ENCODE peak calls at places on chromosomes 5 and 9, in five cellular contexts. C, I, R, V and L are unnamed samples.

GRCh38 chr9:33254211-33254610 is 10.3 kb downstream of the BAG1 start:
- DNase-seq in I (no peak), R (no peak), C (no peak), V (no peak), L (no peak)

GRCh38 chr9:7782390-7783120 is 17.0 kb downstream of the DMAC1 start:
- DNase-seq in R (no peak), I (no peak), V (no peak), C (no peak), L (no peak)

GRCh38 chr5:95832664-95833063 is 10.1 kb upstream of the GLRX start:
- DNase-seq in R (no peak), I (no peak), C (no peak), V (no peak), L (no peak)

GRCh38 chr5:109693535-109694152 is 3.9 kb downstream of the MAN2A1 start:
- DNase-seq in V (no peak), C (no peak), I (no peak), R (no peak), L (no peak)

GRCh38 chr5:144144956-144145751 is 25.3 kb downstream of the YIPF5 start:
- DNase-seq in V (no peak), C (peak; percentile 21), I (no peak), R (no peak), L (peak; percentile 3)

GRCh38 chr5:11655681-11656080 is 248.6 kb downstream of the CTNND2 start:
- DNase-seq in C (no peak), R (no peak), V (no peak), I (no peak), L (no peak)

GRCh38 chr5:73158313-73158712 is 14.7 kb upstream of the TMEM174 start:
- DNase-seq in C (no peak), V (no peak), I (no peak), R (no peak), L (no peak)

GRCh38 chr9:33797837-33798236 is 2.5 kb downstream of the PRSS3 start:
- DNase-seq in I (no peak), R (no peak), V (no peak), C (no peak), L (no peak)

GRCh38 chr5:61386062-61386800 is 54.2 kb downstream of the ZSWIM6 start:
- DNase-seq in C (peak; percentile 41), R (no peak), V (no peak), I (no peak), L (no peak)

GRCh38 chr5:83375049-83375710 is 96.4 kb upstream of the VCAN start:
- DNase-seq in I (no peak), R (no peak), V (no peak), C (no peak), L (peak; percentile 28)

GRCh38 chr5:32323741-32324140 is 11.0 kb upstream of the MTMR12 start:
- DNase-seq in I (no peak), V (no peak), C (no peak), R (no peak), L (no peak)

GRCh38 chr5:16934669-16935068 is 1.4 kb downstream of the MYO10 start:
- DNase-seq in R (no peak), I (no peak), V (no peak), C (no peak), L (no peak)

GRCh38 chr9:97980479-97980803 is 2.7 kb upstream of the ANP32B start:
- DNase-seq in I (no peak), V (no peak), C (no peak), R (no peak), L (no peak)

GRCh38 chr5:55278778-55279177 is 28.7 kb downstream of the DHX29 start:
- DNase-seq in R (no peak), C (peak; percentile 9), V (no peak), I (no peak), L (no peak)

GRCh38 chr9:74322661-74323314 is 174.3 kb upstream of the RORB start:
- DNase-seq in C (no peak), I (no peak), V (no peak), R (no peak), L (no peak)

GRCh38 chr5:123147128-123147527 is 58.1 kb downstream of the PRDM6 start:
- DNase-seq in C (no peak), I (no peak), V (no peak), R (no peak), L (no peak)

GRCh38 chr5:57412010-57412409 is 70.6 kb downstream of the ACTBL2 start:
- DNase-seq in I (no peak), V (no peak), R (no peak), C (peak; percentile 37), L (no peak)

GRCh38 chr9:121718063-121718462 is 66.6 kb downstream of the DAB2IP start:
- DNase-seq in V (no peak), C (no peak), R (no peak), I (no peak), L (no peak)

GRCh38 chr9:133795049-133795448 is 56.9 kb upstream of the SARDH start:
- DNase-seq in I (no peak), C (no peak), V (no peak), R (no peak), L (no peak)

GRCh38 chr9:87099383-87099782 is 152.1 kb upstream of the GAS1 start:
- DNase-seq in I (no peak), R (no peak), C (no peak), V (no peak), L (no peak)

GRCh38 chr9:124282442-124283231 is 24.9 kb downstream of the NEK6 start:
- DNase-seq in I (no peak), V (no peak), R (no peak), C (no peak), L (peak; percentile 45)

GRCh38 chr9:84480071-84480470 is 139.5 kb upstream of the SLC28A3 start:
- DNase-seq in R (no peak), I (no peak), C (no peak), V (no peak), L (no peak)

GRCh38 chr9:74777136-74777879 is 110.4 kb downstream of the TRPM6 start:
- DNase-seq in C (no peak), R (peak; percentile 89), I (peak; percentile 28), V (peak; percentile 71), L (peak; percentile 46)

GRCh38 chr9:133378408-133378962 is 2.3 kb downstream of the STKLD1 start:
- DNase-seq in R (no peak), V (no peak), I (no peak), C (no peak), L (no peak)

GRCh38 chr9:82490019-82490499 is 501.5 kb downstream of the SPATA31D1 start:
- DNase-seq in I (no peak), R (no peak), C (peak; percentile 42), V (no peak), L (peak; percentile 28)

GRCh38 chr9:115590016-115590415 is 472.1 kb upstream of the TNC start:
- DNase-seq in V (no peak), I (no peak), C (peak; percentile 93), R (no peak), L (peak; percentile 92)

GRCh38 chr5:57171818-57172465 is 1.9 kb upstream of the GPBP1 start:
- DNase-seq in C (no peak), V (peak; percentile 44), R (peak; percentile 50), I (no peak), L (no peak)